ENCODE peak calls at places on chromosomes 13 and 19, in six cellular contexts. P is psoas muscle; D is endodermal cell; F is heart left ventricle; Q is fibroblast of lung; V is CD8-positive, alpha-beta T cell. Y is an unnamed sample.

GRCh38 chr13:28573595-28574373 is 78.9 kb upstream of the FLT1 start:
- DNase-seq in P (no peak), D (no peak), F (no peak), Q (no peak), V (no peak), Y (no peak)

GRCh38 chr19:17483605-17484002 is 13.3 kb downstream of the SLC27A1 start:
- DNase-seq in P (no peak), D (no peak), F (no peak), Q (no peak), V (no peak), Y (no peak)

GRCh38 chr13:50838031-50838430 is 5.5 kb downstream of the DLEU7 start:
- DNase-seq in P (no peak), D (no peak), F (no peak), Q (no peak), V (no peak), Y (no peak)

GRCh38 chr13:106104281-106104901 is 431.1 kb downstream of the EFNB2 start:
- DNase-seq in P (no peak), D (no peak), F (no peak), Q (peak; percentile 96), V (no peak), Y (no peak)

GRCh38 chr19:13189600-13189999 is 39.4 kb downstream of the IER2 start:
- DNase-seq in P (no peak), D (peak; percentile 55), F (no peak), Q (no peak), V (no peak), Y (no peak)

GRCh38 chr19:12969292-12969988 is at the start of gene DAND5:
- DNase-seq in P (no peak), D (no peak), F (peak; percentile 70), Q (no peak), V (no peak), Y (no peak)

GRCh38 chr13:80695841-80696240 is 354.9 kb upstream of the SPRY2 start:
- DNase-seq in P (no peak), D (peak; percentile 74), F (no peak), Q (no peak), V (no peak), Y (no peak)

GRCh38 chr13:44317752-44318550 is 55.7 kb upstream of the SERP2 start:
- DNase-seq in P (no peak), D (no peak), F (no peak), Q (peak; percentile 89), V (no peak), Y (no peak)

GRCh38 chr19:588093-588742 is 1.5 kb upstream of the HCN2 start:
- DNase-seq in P (peak; percentile 61), D (peak; percentile 96), F (peak; percentile 77), Q (peak; percentile 61), V (peak; percentile 39), Y (no peak)

GRCh38 chr13:77836423-77836822 is 82.2 kb downstream of the EDNRB start:
- DNase-seq in P (no peak), D (no peak), F (no peak), Q (no peak), V (no peak), Y (no peak)

GRCh38 chr19:48342841-48343540 is 17.6 kb downstream of the EMP3 start:
- DNase-seq in P (no peak), D (no peak), F (no peak), Q (peak; percentile 35), V (no peak), Y (no peak)

GRCh38 chr13:101115762-101116161 is 300.5 kb downstream of the NALCN start:
- DNase-seq in P (no peak), D (no peak), F (no peak), Q (peak; percentile 10), V (no peak), Y (no peak)

GRCh38 chr13:94673841-94674240 is 38.5 kb downstream of the SOX21 start:
- DNase-seq in P (no peak), D (peak; percentile 62), F (no peak), Q (no peak), V (no peak), Y (no peak)

GRCh38 chr13:77298403-77298802 is 28.5 kb downstream of the MYCBP2 start:
- DNase-seq in P (no peak), D (no peak), F (no peak), Q (no peak), V (no peak), Y (no peak)

DNA sequence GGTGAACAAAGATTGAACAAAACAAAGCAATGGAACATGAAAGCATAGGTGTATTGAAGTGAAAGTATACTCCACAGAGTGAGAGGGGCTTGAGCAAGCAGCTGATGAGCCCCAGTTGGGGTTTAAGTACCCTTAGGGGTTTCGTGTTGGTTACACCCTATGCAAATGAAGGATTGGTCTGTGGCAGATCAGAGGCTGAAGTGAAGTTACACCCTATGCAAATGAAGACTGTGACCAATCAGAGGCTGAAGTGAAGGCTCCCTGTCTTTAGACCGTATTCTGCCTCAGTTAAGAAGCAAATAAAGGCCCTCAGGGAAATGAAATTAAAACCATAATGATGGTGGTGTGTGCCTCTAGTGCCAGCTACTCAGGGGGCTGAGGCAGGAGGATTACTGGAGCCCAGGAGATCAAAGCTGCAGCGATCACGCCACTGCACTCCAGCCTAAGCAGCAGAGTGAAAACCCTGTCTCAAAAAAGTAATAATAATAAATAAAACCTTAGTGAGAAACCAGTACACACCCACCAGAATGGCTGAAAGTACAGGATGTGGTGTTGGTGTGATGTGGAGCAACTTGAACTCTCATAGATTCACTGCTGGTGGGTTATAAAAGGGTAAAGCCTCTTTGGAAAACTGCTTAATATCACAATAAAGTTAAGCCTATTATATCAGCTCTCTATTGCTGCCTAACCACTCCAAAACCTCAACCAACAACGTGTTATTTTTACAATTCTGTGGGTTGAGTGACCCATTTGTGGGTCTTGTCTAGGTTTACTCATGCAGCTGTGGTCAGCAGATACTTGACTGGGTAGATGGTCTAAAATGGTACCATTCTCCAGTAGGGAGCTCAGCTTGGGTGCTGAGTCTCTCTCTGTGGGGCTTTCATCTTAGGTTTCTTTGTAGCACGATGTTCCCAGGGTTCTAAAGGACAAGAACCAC is 12.8 kb upstream of the UPF3A start:
- DNase-seq in P (no peak), D (no peak), F (no peak), Q (peak; percentile 69), V (no peak), Y (no peak)
- H3K4me1 ChIP-seq in P (no peaks in the 10 kb centered on the region), D (no peaks in the 10 kb centered on the region), F (no peaks in the 10 kb centered on the region), Q (no peaks in the 10 kb centered on the region), V (peaks cover 21% of the 10 kb centered on the region), Y (no peaks in the 10 kb centered on the region)

DNA sequence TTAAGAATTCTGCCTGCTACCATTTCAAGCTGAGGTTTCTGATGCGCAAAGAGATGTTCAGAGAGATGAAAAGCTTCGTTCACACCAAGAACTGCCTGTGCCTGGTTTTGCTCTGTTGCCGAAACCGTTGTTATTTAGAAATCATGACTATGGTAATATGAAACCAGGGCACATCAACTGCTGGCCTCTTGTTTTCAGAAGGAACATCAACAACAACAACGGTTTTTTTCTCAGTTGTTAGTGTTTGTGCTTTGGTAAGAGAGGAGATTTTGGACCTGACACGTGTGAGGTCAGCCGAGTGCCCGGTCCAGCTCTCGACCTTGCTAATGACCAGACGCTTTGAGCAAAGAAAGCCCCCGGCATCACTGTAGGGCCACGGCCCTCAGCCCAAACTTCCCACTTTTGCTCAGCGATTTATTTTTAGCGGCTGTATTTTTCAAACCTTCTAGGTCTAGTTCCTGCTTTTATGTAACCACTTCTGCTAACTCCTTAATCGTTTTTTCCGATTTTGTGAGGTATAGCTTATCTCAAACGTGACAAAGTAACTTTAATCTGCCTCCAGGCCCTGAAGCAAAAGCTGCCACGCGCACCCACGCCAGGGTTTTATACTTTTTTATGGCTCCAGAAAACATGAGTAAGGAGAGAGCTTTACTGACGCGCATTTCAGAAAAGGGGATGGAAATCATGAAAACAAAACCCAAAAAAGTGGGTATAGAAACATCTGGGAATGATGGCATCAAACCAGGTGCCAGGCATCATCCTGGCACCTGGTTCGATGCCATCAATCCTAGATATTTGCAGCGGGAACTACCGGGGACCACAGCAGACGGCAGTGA is 42.0 kb downstream of the KLF2 start:
- DNase-seq in P (no peak), D (no peak), F (no peak), Q (no peak), V (no peak), Y (no peak)
- H3K27ac ChIP-seq in P (peak overlapping the region; percentile 69), D (no peak overlapping the region), F (no peak overlapping the region), Q (no peak overlapping the region), V (peak overlapping the region; percentile 95), Y (peak overlapping the region; percentile 35)

GRCh38 chr19:45884682-45885555 is 1.0 kb downstream of the IRF2BP1 start:
- DNase-seq in P (no peak), D (peak; percentile 75), F (peak; percentile 22), Q (no peak), V (no peak), Y (no peak)

GRCh38 chr19:45883881-45884681 is 1.9 kb downstream of the IRF2BP1 start:
- DNase-seq in P (no peak), D (peak; percentile 66), F (no peak), Q (no peak), V (no peak), Y (no peak)

GRCh38 chr19:45881909-45882528 is 3.9 kb downstream of the IRF2BP1 start:
- DNase-seq in P (no peak), D (peak; percentile 91), F (no peak), Q (no peak), V (no peak), Y (no peak)

GRCh38 chr19:45882652-45883585 is 3.0 kb downstream of the IRF2BP1 start:
- DNase-seq in P (peak; percentile 82), D (peak; percentile 98), F (peak; percentile 74), Q (peak; percentile 77), V (peak; percentile 75), Y (peak; percentile 80)

GRCh38 chr19:45883586-45883880 is 2.4 kb downstream of the IRF2BP1 start:
- DNase-seq in P (no peak), D (peak; percentile 50), F (no peak), Q (no peak), V (no peak), Y (no peak)
- TF ChIP-seq CTCF in P (no peak), D (peak; percentile 16), F (no peak), Q (no peak), V (peak; percentile 50), Y (peak; percentile 18)

GRCh38 chr19:51123381-51124186 is 1.1 kb upstream of the SIGLEC9 start:
- DNase-seq in P (no peak), D (no peak), F (no peak), Q (no peak), V (no peak), Y (peak; percentile 74)
- H3K4me1 ChIP-seq in P (no peaks in the 10 kb centered on the region), D (no peaks in the 10 kb centered on the region), F (no peaks in the 10 kb centered on the region), Q (no peaks in the 10 kb centered on the region), V (peaks cover 85% of the 10 kb centered on the region), Y (no peaks in the 10 kb centered on the region)

GRCh38 chr19:45556835-45557234 is 27.8 kb downstream of the OPA3 start:
- DNase-seq in P (no peak), D (no peak), F (no peak), Q (no peak), V (no peak), Y (no peak)
- H3K27ac ChIP-seq in P (no peak overlapping the region), D (no peak overlapping the region), F (no peak overlapping the region), Q (no peak overlapping the region), V (no peak overlapping the region), Y (no peak overlapping the region)